ENCODE peak calls at places on chromosomes 7 and 10, in eight cellular contexts. One of them, this sample, is unnamed.

GRCh38 chr7:101598981-101599681 is 30.0 kb downstream of the MYL10 start:
- DNase-seq in neural crest cell: no peak
- DNase-seq in iPS-NIHi11: no peak
- DNase-seq in stimulated activated naive B cell treated with anti-CD40 and anti-IgM and Interleukin-4, amounts not matched to agents 10 μg/mL and 1 μg/mL and 100 μg/mL, for 72 hours: no peak
- DNase-seq in endothelial cell: no peak
- DNase-seq in caudate nucleus: no peak
- DNase-seq in Calu3: no peak
- DNase-seq in left lung: no peak
- DNase-seq in this sample: no peak

GRCh38 chr10:133100706-133101463 is 13.2 kb downstream of the ADGRA1 start:
- DNase-seq in stimulated activated naive B cell treated with anti-CD40 and anti-IgM and Interleukin-4, amounts not matched to agents 10 μg/mL and 1 μg/mL and 100 μg/mL, for 72 hours: peak
- DNase-seq in endothelial cell: peak
- DNase-seq in Calu3: peak
- DNase-seq in left lung: no peak
- DNase-seq in caudate nucleus: no peak
- DNase-seq in iPS-NIHi11: peak
- DNase-seq in neural crest cell: peak
- DNase-seq in this sample: no peak

GRCh38 chr7:104971290-104972071 is 42.5 kb upstream of the KMT2E start:
- DNase-seq in neural crest cell: no peak
- DNase-seq in endothelial cell: no peak
- DNase-seq in left lung: no peak
- DNase-seq in Calu3: no peak
- DNase-seq in stimulated activated naive B cell treated with anti-CD40 and anti-IgM and Interleukin-4, amounts not matched to agents 10 μg/mL and 1 μg/mL and 100 μg/mL, for 72 hours: no peak
- DNase-seq in caudate nucleus: no peak
- DNase-seq in iPS-NIHi11: no peak
- DNase-seq in this sample: no peak

GRCh38 chr10:109633846-109634245 is 289.5 kb downstream of the XPNPEP1 start:
- DNase-seq in iPS-NIHi11: no peak
- DNase-seq in stimulated activated naive B cell treated with anti-CD40 and anti-IgM and Interleukin-4, amounts not matched to agents 10 μg/mL and 1 μg/mL and 100 μg/mL, for 72 hours: no peak
- DNase-seq in caudate nucleus: no peak
- DNase-seq in left lung: no peak
- DNase-seq in neural crest cell: no peak
- DNase-seq in endothelial cell: no peak
- DNase-seq in Calu3: no peak
- DNase-seq in this sample: no peak

GRCh38 chr7:20408467-20408826 is 77.7 kb downstream of the ITGB8 start:
- DNase-seq in left lung: peak
- DNase-seq in caudate nucleus: no peak
- DNase-seq in stimulated activated naive B cell treated with anti-CD40 and anti-IgM and Interleukin-4, amounts not matched to agents 10 μg/mL and 1 μg/mL and 100 μg/mL, for 72 hours: no peak
- DNase-seq in endothelial cell: no peak
- DNase-seq in Calu3: no peak
- DNase-seq in neural crest cell: no peak
- DNase-seq in iPS-NIHi11: no peak
- DNase-seq in this sample: no peak

GRCh38 chr10:51469666-51470065 is 229.7 kb downstream of the CSTF2T start:
- DNase-seq in caudate nucleus: no peak
- DNase-seq in Calu3: no peak
- DNase-seq in iPS-NIHi11: no peak
- DNase-seq in endothelial cell: no peak
- DNase-seq in left lung: no peak
- DNase-seq in neural crest cell: no peak
- DNase-seq in stimulated activated naive B cell treated with anti-CD40 and anti-IgM and Interleukin-4, amounts not matched to agents 10 μg/mL and 1 μg/mL and 100 μg/mL, for 72 hours: no peak
- DNase-seq in this sample: no peak

GRCh38 chr10:128035557-128035973 is 90.7 kb downstream of the MKI67 start:
- DNase-seq in neural crest cell: peak
- DNase-seq in iPS-NIHi11: peak
- DNase-seq in stimulated activated naive B cell treated with anti-CD40 and anti-IgM and Interleukin-4, amounts not matched to agents 10 μg/mL and 1 μg/mL and 100 μg/mL, for 72 hours: peak
- DNase-seq in endothelial cell: peak
- DNase-seq in caudate nucleus: no peak
- DNase-seq in Calu3: peak
- DNase-seq in left lung: peak
- DNase-seq in this sample: peak

GRCh38 chr7:116583653-116584052 is 58.8 kb downstream of the CAV1 start:
- DNase-seq in caudate nucleus: no peak
- DNase-seq in iPS-NIHi11: no peak
- DNase-seq in endothelial cell: no peak
- DNase-seq in neural crest cell: no peak
- DNase-seq in stimulated activated naive B cell treated with anti-CD40 and anti-IgM and Interleukin-4, amounts not matched to agents 10 μg/mL and 1 μg/mL and 100 μg/mL, for 72 hours: peak
- DNase-seq in left lung: no peak
- DNase-seq in Calu3: no peak
- DNase-seq in this sample: peak

GRCh38 chr10:76382381-76382851 is 951.0 kb downstream of the LRMDA start:
- DNase-seq in iPS-NIHi11: no peak
- DNase-seq in endothelial cell: no peak
- DNase-seq in left lung: no peak
- DNase-seq in caudate nucleus: no peak
- DNase-seq in neural crest cell: no peak
- DNase-seq in Calu3: no peak
- DNase-seq in stimulated activated naive B cell treated with anti-CD40 and anti-IgM and Interleukin-4, amounts not matched to agents 10 μg/mL and 1 μg/mL and 100 μg/mL, for 72 hours: no peak
- DNase-seq in this sample: no peak

GRCh38 chr10:67779455-67780205 is 58.4 kb downstream of the DNAJC12 start:
- DNase-seq in stimulated activated naive B cell treated with anti-CD40 and anti-IgM and Interleukin-4, amounts not matched to agents 10 μg/mL and 1 μg/mL and 100 μg/mL, for 72 hours: peak
- DNase-seq in neural crest cell: peak
- DNase-seq in endothelial cell: peak
- DNase-seq in left lung: no peak
- DNase-seq in Calu3: peak
- DNase-seq in caudate nucleus: no peak
- DNase-seq in iPS-NIHi11: peak
- DNase-seq in this sample: no peak

GRCh38 chr10:80477-81105 is 31.5 kb upstream of the TUBB8 start:
- DNase-seq in Calu3: no peak
- DNase-seq in stimulated activated naive B cell treated with anti-CD40 and anti-IgM and Interleukin-4, amounts not matched to agents 10 μg/mL and 1 μg/mL and 100 μg/mL, for 72 hours: no peak
- DNase-seq in endothelial cell: no peak
- DNase-seq in caudate nucleus: no peak
- DNase-seq in left lung: no peak
- DNase-seq in neural crest cell: no peak
- DNase-seq in iPS-NIHi11: no peak
- DNase-seq in this sample: no peak

This sample was measured in GM19239.